ENCODE peak calls at places on chromosomes 5 and 9, in five cellular contexts. R is BE2C, B is NB4, J is GM23338, X is skeletal muscle cell. L is an unnamed sample.

GRCh38 chr9:98606730-98607129 is 102.0 kb downstream of the GABBR2 start:
- DNase-seq in R (no peak), B (no peak), J (no peak), X (no peak), L (no peak)

GRCh38 chr5:72883850-72884249 is 67.4 kb downstream of the TNPO1 start:
- DNase-seq in R (no peak), B (no peak), J (no peak), X (no peak), L (no peak)

GRCh38 chr9:118929317-118929716 is 439.9 kb downstream of the BRINP1 start:
- DNase-seq in R (no peak), B (no peak), J (no peak), X (peak; percentile 18), L (no peak)

GRCh38 chr9:95313010-95313498 is 4.5 kb downstream of the FANCC start:
- DNase-seq in R (peak; percentile 80), B (peak; percentile 38), J (peak; percentile 92), X (no peak), L (peak; percentile 24)

GRCh38 chr5:43007911-43008368 is 32.2 kb downstream of the ANXA2R start:
- DNase-seq in R (peak; percentile 79), B (peak; percentile 92), J (peak; percentile 88), X (no peak), L (peak; percentile 67)

GRCh38 chr5:465591-466403 is 22.8 kb downstream of the EXOC3 start:
- DNase-seq in R (no peak), B (no peak), J (no peak), X (no peak), L (no peak)

GRCh38 chr5:28549588-28549987 is 1511.2 kb upstream of the CDH9 start:
- DNase-seq in R (no peak), B (no peak), J (no peak), X (no peak), L (no peak)

GRCh38 chr9:77901038-77901437 is 130.6 kb downstream of the GNAQ start:
- DNase-seq in R (no peak), B (no peak), J (no peak), X (no peak), L (no peak)

GRCh38 chr9:14313951-14314423 is at the start of gene NFIB:
- DNase-seq in R (peak; percentile 77), B (no peak), J (peak; percentile 79), X (no peak), L (peak; percentile 87)

GRCh38 chr5:76801159-76801802 is 17.5 kb upstream of the F2RL1 start:
- DNase-seq in R (no peak), B (no peak), J (no peak), X (peak; percentile 77), L (no peak)

GRCh38 chr5:3601929-3602712 is 6.5 kb downstream of the IRX1 start:
- DNase-seq in R (no peak), B (no peak), J (no peak), X (no peak), L (peak; percentile 69)

GRCh38 chr5:143635146-143635752 is 176.7 kb upstream of the HMHB1 start:
- DNase-seq in R (no peak), B (no peak), J (no peak), X (no peak), L (no peak)

GRCh38 chr5:135944967-135945560 is 9.7 kb downstream of the LECT2 start:
- DNase-seq in R (peak; percentile 57), B (peak; percentile 76), J (peak; percentile 92), X (peak; percentile 54), L (peak; percentile 56)

GRCh38 chr9:17134843-17135577 is at the start of gene CNTLN:
- DNase-seq in R (peak; percentile 95), B (peak; percentile 97), J (peak; percentile 94), X (peak; percentile 70), L (peak; percentile 95)

GRCh38 chr9:89996717-89997116 is 391.9 kb downstream of the GADD45G start:
- DNase-seq in R (no peak), B (peak; percentile 53), J (no peak), X (no peak), L (no peak)

GRCh38 chr9:79985276-79985675 is 413.5 kb downstream of the TLE4 start:
- DNase-seq in R (no peak), B (no peak), J (no peak), X (no peak), L (no peak)

GRCh38 chr9:5560439-5560838 is 50.1 kb downstream of the PDCD1LG2 start:
- DNase-seq in R (no peak), B (no peak), J (no peak), X (no peak), L (no peak)

GRCh38 chr5:39107350-39107749 is 33.2 kb upstream of the RICTOR start:
- DNase-seq in R (no peak), B (no peak), J (no peak), X (no peak), L (no peak)

DNA sequence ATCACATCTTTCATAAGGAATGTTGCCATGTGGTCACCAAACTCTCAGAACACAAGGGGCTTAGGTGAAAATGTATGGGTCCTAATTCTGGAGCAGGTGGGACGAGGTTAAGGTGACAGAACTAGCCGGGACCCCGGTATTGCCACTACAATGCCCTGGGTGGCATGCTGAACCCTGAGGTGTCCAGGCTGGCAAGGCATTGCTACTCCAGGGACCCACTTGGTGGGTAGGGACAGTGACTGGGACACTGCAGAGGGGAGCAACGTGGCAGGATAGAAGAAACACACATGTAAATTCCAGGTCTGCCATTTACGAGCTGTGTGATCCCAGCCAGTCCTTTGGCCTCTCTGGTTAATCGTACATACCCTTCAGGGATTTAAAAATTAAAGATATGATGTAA is 206.9 kb upstream of the MVB12B start:
- DNase-seq in R (no peak), B (no peak), J (no peak), X (no peak), L (no peak)
- H3K4me3 ChIP-seq in R (no peak overlapping the region), B (no peak overlapping the region), J (no peak overlapping the region), X (no peak overlapping the region), L (no peak overlapping the region)

GRCh38 chr5:124590686-124591085 is 155.8 kb downstream of the ZNF608 start:
- DNase-seq in R (no peak), B (no peak), J (no peak), X (no peak), L (no peak)

GRCh38 chr5:124592891-124593290 is 153.5 kb downstream of the ZNF608 start:
- DNase-seq in R (peak; percentile 22), B (no peak), J (no peak), X (no peak), L (no peak)

GRCh38 chr5:124591583-124591982 is 154.9 kb downstream of the ZNF608 start:
- DNase-seq in R (no peak), B (no peak), J (no peak), X (no peak), L (no peak)

GRCh38 chr5:124596595-124597388 is 149.6 kb downstream of the ZNF608 start:
- DNase-seq in R (no peak), B (no peak), J (no peak), X (peak; percentile 66), L (no peak)

DNA sequence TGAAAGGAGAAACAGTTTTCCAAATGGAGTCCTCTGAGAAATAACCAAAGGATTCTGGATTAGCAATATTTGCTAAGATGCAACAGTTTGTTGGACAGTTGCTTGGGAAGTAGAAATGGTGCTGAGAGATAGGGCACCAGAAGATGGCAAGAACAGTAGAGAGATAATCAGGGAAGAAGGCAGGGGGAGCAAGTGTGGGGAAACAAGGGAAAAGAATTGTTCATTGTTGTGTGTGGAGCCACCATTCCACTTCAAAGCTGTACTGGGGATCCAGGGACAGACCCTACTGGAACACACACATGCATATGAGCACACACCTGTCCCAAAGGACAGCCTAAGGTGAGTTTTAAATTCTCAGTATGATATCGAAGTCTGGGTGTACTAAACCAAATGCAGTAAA is 152.5 kb downstream of the ZNF608 start:
- DNase-seq in R (no peak), B (no peak), J (no peak), X (no peak), L (no peak)
- H3K4me3 ChIP-seq in R (no peak overlapping the region), B (no peak overlapping the region), J (no peak overlapping the region), X (no peak overlapping the region), L (no peak overlapping the region)

GRCh38 chr5:138615461-138615860 is 40.3 kb upstream of the HSPA9 start:
- DNase-seq in R (no peak), B (no peak), J (no peak), X (no peak), L (no peak)

GRCh38 chr5:138611295-138612220 is 36.4 kb upstream of the HSPA9 start:
- DNase-seq in R (peak; percentile 75), B (no peak), J (peak; percentile 62), X (no peak), L (peak; percentile 81)

GRCh38 chr5:138605254-138605972 is 30.2 kb upstream of the HSPA9 start:
- DNase-seq in R (no peak), B (peak; percentile 19), J (no peak), X (no peak), L (no peak)

GRCh38 chr5:138606378-138606777 is 31.2 kb upstream of the HSPA9 start:
- DNase-seq in R (no peak), B (no peak), J (no peak), X (no peak), L (no peak)

GRCh38 chr5:138610468-138611294 is 35.5 kb upstream of the HSPA9 start:
- DNase-seq in R (peak; percentile 59), B (peak; percentile 10), J (peak; percentile 73), X (no peak), L (peak; percentile 68)
- H3K4me3 ChIP-seq in R (peak overlapping the region; percentile 81), B (no peak overlapping the region), J (peak overlapping the region; percentile 60), X (peak overlapping the region; percentile 40), L (peak overlapping the region; percentile 61)

DNA sequence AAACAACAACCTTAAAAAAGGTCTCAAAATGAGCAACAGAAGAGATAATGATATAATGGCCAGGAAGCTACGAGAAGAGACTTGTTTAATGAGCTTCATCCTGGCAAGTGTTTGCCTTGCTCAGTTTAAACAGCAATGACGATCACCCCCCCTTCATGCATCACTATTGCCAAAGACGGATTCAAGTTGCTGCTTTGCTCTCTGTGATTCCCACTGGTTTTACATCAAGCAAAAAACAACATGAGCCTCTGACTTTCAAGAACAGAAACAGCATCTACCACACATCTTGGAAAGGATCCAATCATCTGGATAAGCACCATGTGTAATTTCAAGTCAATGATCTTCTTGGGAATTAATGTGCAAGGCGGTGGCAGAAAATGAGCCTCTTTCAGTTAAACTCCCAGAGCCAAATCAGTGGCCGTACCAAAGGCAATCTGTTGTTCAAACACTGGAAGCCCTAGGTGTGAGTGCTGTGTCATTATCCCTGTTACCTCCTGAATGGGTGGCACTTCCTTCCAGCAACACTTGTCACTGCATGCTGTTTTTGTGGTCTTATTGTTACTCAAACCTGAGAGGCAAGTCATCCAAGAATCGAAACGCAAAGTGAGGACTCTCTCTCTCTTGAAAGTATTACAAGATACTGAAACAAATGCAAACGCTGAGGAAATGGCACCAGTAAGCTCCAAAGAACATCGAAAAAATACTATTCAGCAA is 72.9 kb downstream of the MED27 start:
- DNase-seq in R (no peak), B (no peak), J (peak; percentile 35), X (peak; percentile 90), L (no peak)
- H3K4me3 ChIP-seq in R (no peak overlapping the region), B (no peak overlapping the region), J (no peak overlapping the region), X (no peak overlapping the region), L (no peak overlapping the region)

L was measured in H7.